ENCODE peak calls at places on chromosomes 11 and 22, in nine cellular contexts. L is NCI-H1436, W is NCI-H510A treated with DMSO at 0.1 percent for 48 hours, O is posterior vena cava, S is frontal cortex, R is A549, V is mesothelial cell of epicardium, X is NCI-H2171, E is ecto neural progenitor cell. N is an unnamed sample.

GRCh38 chr22:39362271-39362670 is 12.5 kb downstream of the SYNGR1 start:
- DNase-seq in S (no peak), V (no peak), R (no peak), X (no peak), O (no peak), L (no peak), W (no peak), E (peak), N (no peak)

GRCh38 chr11:24592342-24592741 is 95.5 kb downstream of the LUZP2 start:
- DNase-seq in O (no peak), R (no peak), V (no peak), W (no peak), S (no peak), L (no peak), X (no peak), E (no peak), N (no peak)

GRCh38 chr11:117064275-117064674 is 34.0 kb downstream of the SIK3 start:
- DNase-seq in R (no peak), W (no peak), S (no peak), E (no peak), L (no peak), O (no peak), X (no peak), V (no peak), N (no peak)

GRCh38 chr11:33292306-33292705 is 35.1 kb downstream of the HIPK3 start:
- DNase-seq in O (no peak), E (no peak), W (no peak), L (no peak), X (no peak), S (no peak), V (no peak), R (no peak), N (no peak)

GRCh38 chr11:125285844-125286243 is 121.3 kb downstream of the PKNOX2 start:
- DNase-seq in X (no peak), V (no peak), L (no peak), O (no peak), S (no peak), W (no peak), E (no peak), R (no peak), N (no peak)

GRCh38 chr22:46501701-46502100 is 35.7 kb downstream of the CELSR1 start:
- DNase-seq in V (no peak), R (peak), O (no peak), W (no peak), L (no peak), E (no peak), S (no peak), X (no peak), N (no peak)

GRCh38 chr11:120875986-120876385 is 147.9 kb upstream of the TBCEL start:
- DNase-seq in O (no peak), L (no peak), V (no peak), X (no peak), E (no peak), W (no peak), R (no peak), S (no peak), N (no peak)

GRCh38 chr11:843818-844692 is 1.4 kb downstream of the TSPAN4 start:
- DNase-seq in R (peak), S (no peak), W (no peak), O (peak), L (no peak), E (peak), X (no peak), V (peak), N (peak)

GRCh38 chr11:32259641-32260081 is 168.8 kb downstream of the RCN1 start:
- DNase-seq in V (peak), R (peak), W (no peak), S (no peak), E (no peak), X (peak), L (no peak), O (no peak), N (peak)

GRCh38 chr11:65489706-65490310 is 9.0 kb upstream of the MALAT1 start:
- DNase-seq in R (peak), V (no peak), O (no peak), L (no peak), W (no peak), X (no peak), S (no peak), E (peak), N (no peak)

GRCh38 chr11:35029979-35030378 is 109.0 kb upstream of the CD44 start:
- DNase-seq in O (no peak), R (peak), V (no peak), E (no peak), S (no peak), L (no peak), X (no peak), W (no peak), N (no peak)

GRCh38 chr11:68296344-68297051 is 15.9 kb upstream of the LRP5 start:
- DNase-seq in O (peak), X (no peak), W (no peak), R (no peak), L (no peak), S (no peak), E (no peak), V (no peak), N (peak)

N was measured in upper lobe of left lung.